ENCODE peak calls at places on chromosomes 16 and 17, in five cellular contexts. S, Q, J, A and L are unnamed samples.

GRCh38 chr16:30902070-30902972 is 5.9 kb downstream of the CTF1 start:
- DNase-seq in S (peak; percentile 74), Q (peak; percentile 85), J (no peak), A (peak; percentile 74), L (peak; percentile 58)

GRCh38 chr17:78933959-78934568 is 8.9 kb upstream of the TIMP2 start:
- DNase-seq in Q (peak; percentile 96), S (peak; percentile 96), A (peak; percentile 90), J (peak; percentile 99), L (peak; percentile 94)

GRCh38 chr17:73139296-73139695 is 25.5 kb upstream of the SSTR2 start:
- DNase-seq in Q (no peak), S (no peak), A (no peak), J (no peak), L (no peak)

GRCh38 chr17:8039611-8040168 is 831 bp downstream of the ALOX15B start:
- DNase-seq in A (no peak), J (no peak), Q (no peak), S (no peak), L (no peak)

GRCh38 chr16:8634991-8635736 is 13.7 kb downstream of the METTL22 start:
- DNase-seq in S (no peak), Q (no peak), A (no peak), J (no peak), L (peak; percentile 26)

GRCh38 chr17:67689534-67690177 is 28.1 kb upstream of the NOL11 start:
- DNase-seq in A (peak; percentile 27), Q (no peak), S (no peak), J (peak; percentile 21), L (peak; percentile 81)

GRCh38 chr17:3815122-3815521 is 14.1 kb upstream of the ITGAE start:
- DNase-seq in J (no peak), Q (no peak), A (no peak), S (no peak), L (no peak)

GRCh38 chr17:77109159-77110005 is 31.4 kb upstream of the SEC14L1 start:
- DNase-seq in S (no peak), J (no peak), Q (no peak), A (no peak), L (no peak)

GRCh38 chr17:16288860-16289571 is 64.3 kb downstream of the CENPV start:
- DNase-seq in J (no peak), S (no peak), A (no peak), Q (no peak), L (no peak)

GRCh38 chr16:78128920-78129319 is 29.5 kb downstream of the WWOX start:
- DNase-seq in S (no peak), J (no peak), A (no peak), Q (no peak), L (no peak)

GRCh38 chr17:82922646-82923045 is 82.8 kb upstream of the ZNF750 start:
- DNase-seq in S (peak; percentile 9), J (no peak), A (peak; percentile 25), Q (peak; percentile 18), L (no peak)

GRCh38 chr17:28475151-28475900 is 1.9 kb downstream of the SLC13A2 start:
- DNase-seq in J (no peak), Q (no peak), A (no peak), S (no peak), L (no peak)

GRCh38 chr16:47375423-47375822 is 85.4 kb downstream of the ITFG1 start:
- DNase-seq in Q (no peak), S (no peak), A (no peak), J (no peak), L (no peak)

GRCh38 chr17:50636804-50637195 is 2.1 kb downstream of the ABCC3 start:
- DNase-seq in Q (no peak), J (no peak), S (no peak), A (no peak), L (no peak)

GRCh38 chr16:47777191-47777590 is 316.1 kb downstream of the PHKB start:
- DNase-seq in Q (no peak), J (no peak), A (no peak), S (no peak), L (no peak)

GRCh38 chr16:1088295-1089170 is 7.5 kb downstream of the C1QTNF8 start:
- DNase-seq in A (no peak), S (no peak), J (no peak), Q (no peak), L (no peak)

GRCh38 chr16:15907863-15908478 is 19.6 kb upstream of the CEP20 start:
- DNase-seq in J (no peak), S (no peak), A (peak; percentile 50), Q (no peak), L (peak; percentile 88)

GRCh38 chr16:27824786-27825185 is 238.7 kb downstream of the GSG1L start:
- DNase-seq in S (no peak), J (no peak), A (no peak), Q (no peak), L (no peak)

GRCh38 chr16:10039220-10040096 is 142.8 kb downstream of the GRIN2A start:
- DNase-seq in Q (peak; percentile 37), J (no peak), S (no peak), A (no peak), L (peak; percentile 36)

GRCh38 chr17:5797447-5797846 is 213.1 kb upstream of the NLRP1 start:
- DNase-seq in A (no peak), J (no peak), Q (no peak), S (no peak), L (no peak)

GRCh38 chr16:55389426-55390073 is 65.5 kb downstream of the IRX6 start:
- DNase-seq in S (peak; percentile 52), J (no peak), A (no peak), Q (peak; percentile 76), L (no peak)

GRCh38 chr17:41539979-41540701 is 12.0 kb upstream of the KRT19 start:
- DNase-seq in Q (no peak), J (no peak), A (no peak), S (no peak), L (no peak)

GRCh38 chr17:82636626-82637598 is 11.3 kb downstream of the WDR45B start:
- DNase-seq in A (no peak), Q (no peak), J (no peak), S (no peak), L (no peak)

GRCh38 chr16:35208001-35208935 is 1748.9 kb downstream of the TP53TG3F start:
- DNase-seq in J (no peak), S (no peak), A (no peak), Q (no peak), L (no peak)

GRCh38 chr16:25192096-25192495 is 24.7 kb upstream of the AQP8 start:
- DNase-seq in A (no peak), J (no peak), S (no peak), Q (no peak), L (no peak)

GRCh38 chr16:62156971-62157370 is 120.7 kb upstream of the CDH8 start:
- DNase-seq in A (no peak), Q (no peak), S (no peak), J (no peak), L (no peak)

GRCh38 chr16:23979426-23979825 is 143.6 kb downstream of the PRKCB start:
- DNase-seq in J (no peak), S (no peak), Q (no peak), A (no peak), L (no peak)

GRCh38 chr17:63395075-63395815 is 50.9 kb downstream of the CYB561 start:
- DNase-seq in Q (peak; percentile 32), A (no peak), J (no peak), S (no peak), L (no peak)

GRCh38 chr16:2228161-2228824 is 4.9 kb downstream of the E4F1 start:
- DNase-seq in A (no peak), S (no peak), Q (no peak), J (no peak), L (no peak)

GRCh38 chr16:2226245-2226793 is 2.9 kb downstream of the E4F1 start:
- DNase-seq in J (no peak), A (no peak), S (no peak), Q (no peak), L (no peak)

GRCh38 chr16:2223375-2224182 is at the start of gene E4F1:
- DNase-seq in J (peak; percentile 98), A (peak; percentile 100), Q (peak; percentile 100), S (peak; percentile 100), L (peak; percentile 100)

GRCh38 chr16:2226918-2227317 is 3.5 kb downstream of the E4F1 start:
- DNase-seq in S (no peak), A (no peak), Q (no peak), J (no peak), L (no peak)

GRCh38 chr16:2224183-2224486 is 744 bp downstream of the E4F1 start:
- DNase-seq in Q (no peak), S (no peak), J (no peak), A (no peak), L (no peak)
- TF ChIP-seq CTCF in Q (no peak), S (no peak), J (no peak), A (no peak), L (no peak)

GRCh38 chr16:88809676-88810165 is 2.0 kb downstream of the APRT start:
- DNase-seq in S (peak; percentile 11), J (no peak), A (no peak), Q (peak; percentile 23), L (no peak)
- H3K4me3 ChIP-seq in S (no peak overlapping the region), J (peak overlapping the region; percentile 84), A (no peak overlapping the region), Q (peak overlapping the region; percentile 88), L (no peak overlapping the region)

GRCh38 chr16:86244188-86244587 is 266.1 kb upstream of the FOXF1 start:
- DNase-seq in Q (no peak), J (no peak), A (no peak), S (no peak), L (no peak)
- H3K27me3 ChIP-seq in Q (peaks cover 29% of the 10 kb centered on the region), J (no peaks in the 10 kb centered on the region), A (peaks cover 12% of the 10 kb centered on the region), S (peaks cover 13% of the 10 kb centered on the region), L (no peaks in the 10 kb centered on the region)

DNA sequence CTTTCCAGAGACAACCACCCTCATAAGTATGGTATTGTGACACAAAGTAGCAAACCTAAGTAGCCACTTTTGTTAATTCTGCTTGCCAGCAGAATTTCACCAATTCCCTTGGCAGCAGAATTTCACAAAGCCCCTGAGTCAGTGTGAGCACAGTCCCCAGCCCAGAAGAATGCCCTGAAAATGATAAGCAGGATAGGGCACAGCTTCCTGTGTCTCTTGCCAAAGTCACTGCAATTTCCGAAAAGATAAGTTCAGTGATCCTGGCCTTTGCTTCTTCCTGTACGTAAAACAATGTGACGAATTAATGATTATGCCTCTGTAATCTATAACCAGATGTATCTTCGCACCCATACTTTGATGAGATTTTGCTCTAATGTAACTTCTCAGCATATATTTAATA is 16.0 kb upstream of the WIPF2 start:
- DNase-seq in J (no peak), A (no peak), S (no peak), Q (no peak), L (no peak)
- TF ChIP-seq CTCF in J (no peak), A (no peak), S (no peak), Q (no peak), L (no peak)

DNA sequence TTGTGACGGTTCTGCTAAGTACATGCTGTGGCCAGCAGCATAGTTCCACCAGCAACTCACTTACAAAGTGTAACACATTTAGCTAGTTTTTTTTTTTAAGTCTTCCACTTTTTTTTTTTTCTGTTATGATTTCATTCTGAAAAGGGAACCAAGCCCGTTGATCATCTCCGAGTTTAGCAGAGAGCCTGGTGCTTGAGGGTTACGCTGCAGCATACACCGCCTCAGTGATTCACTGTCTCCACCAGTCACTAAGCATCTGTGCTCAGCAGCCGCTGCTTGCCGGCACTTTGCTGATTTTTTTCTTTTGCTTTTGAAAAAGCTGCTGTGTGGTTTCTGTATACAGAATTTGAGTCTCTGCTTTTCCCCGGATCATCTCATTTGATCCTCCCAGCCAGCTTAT is 194.5 kb upstream of the CDH13 start:
- DNase-seq in J (no peak), Q (no peak), S (no peak), A (no peak), L (no peak)
- H3K4me3 ChIP-seq in J (no peak overlapping the region), Q (no peak overlapping the region), S (no peak overlapping the region), A (no peak overlapping the region), L (no peak overlapping the region)

GRCh38 chr17:42669705-42670198 is 7.0 kb downstream of the PLEKHH3 start:
- DNase-seq in A (no peak), Q (no peak), J (no peak), S (no peak), L (no peak)
- H3K27me3 ChIP-seq in A (no peaks in the 10 kb centered on the region), Q (peaks cover 43% of the 10 kb centered on the region), J (no peaks in the 10 kb centered on the region), S (no peaks in the 10 kb centered on the region), L (no peaks in the 10 kb centered on the region)

GRCh38 chr17:57121308-57122042 is 36.4 kb downstream of the AKAP1 start:
- DNase-seq in J (no peak), Q (peak; percentile 41), S (no peak), A (no peak), L (peak; percentile 72)
- TF ChIP-seq CTCF in J (peak; percentile 77), Q (peak; percentile 47), S (peak; percentile 44), A (no peak), L (peak; percentile 25)